ENCODE peak calls at places on chromosomes 6 and 20, in four cellular contexts. Q is astrocyte, A is ovary, G is Panc1. B is an unnamed sample.

GRCh38 chr6:152267967-152268845 is 369.0 kb downstream of the SYNE1 start:
- DNase-seq in Q (no peak), A (no peak), G (peak; percentile 4), B (peak; percentile 52)

GRCh38 chr6:89530982-89531381 is 98.0 kb downstream of the ANKRD6 start:
- DNase-seq in G (no peak), A (no peak), Q (no peak), B (no peak)

GRCh38 chr20:64161595-64162238 is 2.5 kb upstream of the MYT1 start:
- DNase-seq in Q (peak; percentile 23), A (peak; percentile 37), G (no peak), B (peak; percentile 83)

GRCh38 chr6:154298297-154298696 is 58.3 kb downstream of the IPCEF1 start:
- DNase-seq in G (no peak), Q (peak; percentile 62), A (no peak), B (no peak)

GRCh38 chr6:138523347-138524210 is 24.3 kb upstream of the NHSL1 start:
- DNase-seq in A (no peak), Q (no peak), G (no peak), B (no peak)

GRCh38 chr6:775863-776262 is 82.9 kb upstream of the EXOC2 start:
- DNase-seq in Q (no peak), A (no peak), G (no peak), B (no peak)

GRCh38 chr6:129134535-129134934 is 251.6 kb downstream of the LAMA2 start:
- DNase-seq in G (no peak), A (no peak), Q (no peak), B (no peak)

GRCh38 chr20:10347481-10347880 is 86.5 kb downstream of the MKKS start:
- DNase-seq in G (no peak), Q (no peak), A (no peak), B (no peak)

GRCh38 chr20:5145365-5146301 is 18.8 kb downstream of the CDS2 start:
- DNase-seq in G (no peak), A (no peak), Q (no peak), B (no peak)

GRCh38 chr6:137646506-137646905 is 152.3 kb upstream of the OLIG3 start:
- DNase-seq in Q (no peak), A (no peak), G (no peak), B (no peak)

GRCh38 chr20:23666189-23666588 is 22.6 kb downstream of the CST4 start:
- DNase-seq in Q (no peak), G (no peak), A (no peak), B (no peak)

GRCh38 chr6:44234101-44235090 is 11.0 kb downstream of the SLC29A1 start:
- DNase-seq in A (peak; percentile 86), Q (peak; percentile 78), G (no peak), B (no peak)
- H3K36me3 ChIP-seq in A (no peaks in the 10 kb centered on the region), Q (no peaks in the 10 kb centered on the region), G (peaks cover 7% of the 10 kb centered on the region), B (peaks cover 56% of the 10 kb centered on the region)

GRCh38 chr6:31308845-31309175 is 36.9 kb upstream of the HLA-C start:
- DNase-seq in Q (no peak), A (no peak), G (no peak), B (no peak)
- H3K4me3 ChIP-seq in Q (no peak overlapping the region), A (no peak overlapping the region), G (no peak overlapping the region), B (no peak overlapping the region)

GRCh38 chr20:58514321-58515239 is 619 bp downstream of the APCDD1L start:
- DNase-seq in Q (peak; percentile 56), A (no peak), G (no peak), B (no peak)
- H3K27me3 ChIP-seq in Q (peaks cover 9% of the 10 kb centered on the region), A (no peaks in the 10 kb centered on the region), G (peaks cover 4% of the 10 kb centered on the region), B (no peaks in the 10 kb centered on the region)

GRCh38 chr6:28900577-28901266 is 23.1 kb downstream of the TRIM27 start:
- DNase-seq in Q (no peak), G (no peak), A (no peak), B (no peak)
- H3K36me3 ChIP-seq in Q (peaks cover 50% of the 10 kb centered on the region), G (peaks cover 30% of the 10 kb centered on the region), A (no peaks in the 10 kb centered on the region), B (peaks cover 54% of the 10 kb centered on the region)

GRCh38 chr6:17225767-17226166 is 55.4 kb upstream of the RBM24 start:
- DNase-seq in Q (no peak), A (no peak), G (no peak), B (no peak)

GRCh38 chr6:17224056-17224455 is 57.1 kb upstream of the RBM24 start:
- DNase-seq in Q (no peak), A (no peak), G (no peak), B (no peak)

GRCh38 chr6:17226269-17226668 is 54.9 kb upstream of the RBM24 start:
- DNase-seq in A (no peak), Q (no peak), G (no peak), B (no peak)

GRCh38 chr6:17226766-17227338 is 54.3 kb upstream of the RBM24 start:
- DNase-seq in G (no peak), Q (peak; percentile 6), A (no peak), B (no peak)

DNA sequence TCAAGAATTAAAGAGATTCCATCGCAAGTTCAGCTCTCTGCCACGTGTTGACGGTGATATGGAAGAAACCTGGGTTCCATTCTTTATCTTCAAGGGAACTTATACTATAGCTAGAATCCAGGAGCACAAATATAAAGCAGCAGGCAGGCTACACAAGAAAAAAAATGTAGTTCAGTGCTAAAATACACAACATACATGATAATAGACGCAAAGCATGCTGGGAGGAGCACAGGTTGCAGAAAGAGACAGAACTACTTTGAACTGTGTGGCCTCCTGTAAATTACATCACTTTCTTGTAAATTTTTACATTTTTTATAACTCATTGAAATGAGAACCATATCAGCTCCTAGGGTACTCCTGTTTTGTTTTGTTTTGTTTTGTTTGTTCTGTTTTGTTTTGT is 53.8 kb upstream of the RBM24 start:
- DNase-seq in G (no peak), Q (no peak), A (no peak), B (no peak)
- H3K4me3 ChIP-seq in G (no peak overlapping the region), Q (no peak overlapping the region), A (no peak overlapping the region), B (no peak overlapping the region)

GRCh38 chr20:53177687-53178086 is 205.5 kb downstream of the TSHZ2 start:
- DNase-seq in A (no peak), Q (no peak), G (no peak), B (no peak)

GRCh38 chr20:53179749-53180148 is 207.6 kb downstream of the TSHZ2 start:
- DNase-seq in Q (no peak), A (no peak), G (no peak), B (no peak)

GRCh38 chr20:53180928-53181362 is 208.8 kb downstream of the TSHZ2 start:
- DNase-seq in Q (no peak), A (no peak), G (no peak), B (no peak)

GRCh38 chr20:53183181-53183580 is 211.0 kb downstream of the TSHZ2 start:
- DNase-seq in Q (no peak), A (no peak), G (no peak), B (no peak)

DNA sequence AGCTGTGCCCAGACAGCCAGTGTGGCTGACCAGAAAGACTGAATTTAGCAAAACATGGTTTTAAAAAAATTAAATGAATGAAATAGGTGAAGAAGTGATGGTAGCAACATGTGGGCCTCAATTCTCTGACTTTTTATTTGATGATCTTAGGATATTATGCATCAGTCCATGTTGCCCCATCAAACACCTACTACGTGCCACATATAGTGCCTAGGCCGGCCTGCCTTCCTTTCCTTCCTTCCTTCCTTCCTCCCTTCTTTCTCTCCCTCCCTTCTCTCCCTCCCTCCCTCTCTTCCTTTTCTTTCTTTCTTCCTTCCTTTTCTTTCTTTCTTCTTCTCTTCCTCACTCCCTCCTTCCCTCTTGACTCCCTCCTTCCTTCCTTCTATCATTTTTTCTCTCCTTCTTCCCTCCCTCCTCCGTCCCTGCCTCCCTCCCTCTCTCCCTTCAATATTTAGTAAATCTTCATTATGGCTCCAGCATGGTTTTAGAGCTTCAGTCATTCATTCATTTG is 209.8 kb downstream of the TSHZ2 start:
- DNase-seq in G (no peak), A (no peak), Q (no peak), B (no peak)
- H3K27me3 ChIP-seq in G (peaks cover 6% of the 10 kb centered on the region), A (no peaks in the 10 kb centered on the region), Q (no peaks in the 10 kb centered on the region), B (peaks cover 8% of the 10 kb centered on the region)

GRCh38 chr20:38084425-38084951 is 50.9 kb downstream of the RPRD1B start:
- DNase-seq in Q (peak; percentile 83), G (no peak), A (no peak), B (no peak)
- H3K36me3 ChIP-seq in Q (peaks cover 6% of the 10 kb centered on the region), G (peaks cover 7% of the 10 kb centered on the region), A (no peaks in the 10 kb centered on the region), B (peaks cover 26% of the 10 kb centered on the region)

DNA sequence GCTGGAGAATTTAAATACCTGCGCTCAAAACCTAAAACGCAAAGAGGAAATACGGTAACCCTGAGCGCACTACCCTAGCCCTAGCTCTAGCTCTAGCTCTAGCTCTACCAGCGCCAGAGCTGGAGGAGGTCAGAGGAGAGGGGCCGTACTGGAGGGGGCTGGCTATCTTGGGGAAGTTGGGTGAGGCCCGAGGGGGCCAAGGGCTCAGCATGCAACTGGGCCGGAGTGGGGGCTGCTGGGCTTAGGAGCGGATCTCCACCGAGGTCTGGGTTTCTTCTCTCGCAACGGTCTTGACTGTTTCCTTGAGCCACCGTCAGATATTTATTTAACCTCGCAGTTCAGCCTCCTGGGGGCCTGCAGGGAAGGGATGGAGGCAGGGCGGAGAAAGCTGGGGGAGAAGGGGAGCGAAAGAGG is 91.0 kb downstream of the NCR2 start:
- DNase-seq in Q (no peak), A (no peak), G (no peak), B (no peak)
- H3K4me3 ChIP-seq in Q (no peak overlapping the region), A (no peak overlapping the region), G (peak overlapping the region; percentile 47), B (no peak overlapping the region)

B was measured in HAP-1.